ENCODE peak calls at places on chromosomes 13 and 19, in ten cellular contexts. O, L, K, B, H, C, E, V, Z and Q are unnamed samples.

GRCh38 chr19:17775245-17775927 is 19.6 kb upstream of the B3GNT3 start:
- DNase-seq in O (peak), L (peak), K (no peak), B (no peak), H (peak), C (peak), E (no peak), V (no peak), Z (no peak), Q (peak)

GRCh38 chr13:39451301-39451700 is 151.7 kb downstream of the LHFPL6 start:
- DNase-seq in O (no peak), L (no peak), K (no peak), B (no peak), H (no peak), C (no peak), E (peak), V (no peak), Z (no peak), Q (peak)

GRCh38 chr19:35155441-35155840 is 906 bp downstream of the FXYD5 start:
- DNase-seq in O (no peak), L (no peak), K (no peak), B (no peak), H (no peak), C (no peak), E (no peak), V (no peak), Z (no peak), Q (no peak)

GRCh38 chr19:33771308-33772101 is 25.2 kb upstream of the KCTD15 start:
- DNase-seq in O (peak), L (peak), K (peak), B (no peak), H (peak), C (peak), E (no peak), V (peak), Z (peak), Q (peak)

GRCh38 chr19:58563823-58564222 is 5.4 kb upstream of the UBE2M start:
- DNase-seq in O (no peak), L (no peak), K (no peak), B (no peak), H (no peak), C (no peak), E (no peak), V (no peak), Z (no peak), Q (no peak)

GRCh38 chr19:1856345-1856697 is 7.1 kb downstream of the KLF16 start:
- DNase-seq in O (no peak), L (no peak), K (no peak), B (no peak), H (no peak), C (no peak), E (no peak), V (no peak), Z (no peak), Q (no peak)

GRCh38 chr19:9940778-9941177 is 4.5 kb upstream of the OLFM2 start:
- DNase-seq in O (no peak), L (no peak), K (no peak), B (no peak), H (peak), C (no peak), E (no peak), V (no peak), Z (peak), Q (peak)

GRCh38 chr19:45774765-45775164 is 5.7 kb upstream of the SIX5 start:
- DNase-seq in O (peak), L (no peak), K (no peak), B (no peak), H (no peak), C (no peak), E (no peak), V (no peak), Z (no peak), Q (peak)

GRCh38 chr19:45518469-45518826 is 11.2 kb downstream of the VASP start:
- DNase-seq in O (no peak), L (no peak), K (no peak), B (no peak), H (no peak), C (no peak), E (no peak), V (no peak), Z (no peak), Q (no peak)